ENCODE peak calls at places on chromosomes 16 and 17, in eight cellular contexts. Y, W, V, A, B, M, K and D are unnamed samples.
A peak's percentile ranks its signal among the peaks of the same experiment; 100 is the strongest.

GRCh38 chr16:23584186-23585076 is 11.7 kb downstream of the NDUFAB1 start:
- DNase-seq in Y (no peak), M (no peak), W (no peak), B (no peak), A (no peak), K (no peak), V (no peak), D (no peak)

GRCh38 chr16:10949424-10949970 is 5.1 kb downstream of the CLEC16A start:
- DNase-seq in M (peak; percentile 86), W (peak; percentile 34), B (no peak), K (no peak), V (no peak), A (no peak), Y (no peak), D (no peak)

GRCh38 chr16:79790854-79791253 is 190.3 kb upstream of the MAF start:
- DNase-seq in W (no peak), Y (no peak), V (no peak), M (no peak), A (no peak), B (no peak), K (no peak), D (no peak)

GRCh38 chr17:50719924-50720805 is 762 bp downstream of the LUC7L3 start:
- DNase-seq in V (no peak), A (no peak), W (no peak), M (no peak), B (no peak), K (no peak), Y (no peak), D (no peak)

GRCh38 chr16:85935957-85936760 is 37.2 kb downstream of the IRF8 start:
- DNase-seq in W (no peak), Y (peak; percentile 43), A (no peak), K (no peak), B (no peak), M (no peak), V (no peak), D (no peak)

GRCh38 chr16:14050297-14051027 is 20.7 kb upstream of the MRTFB start:
- DNase-seq in V (peak; percentile 56), W (no peak), K (no peak), M (peak; percentile 96), A (peak; percentile 48), Y (no peak), B (peak; percentile 71), D (no peak)

GRCh38 chr16:73527191-73527590 is 479.3 kb upstream of the ZFHX3 start:
- DNase-seq in B (no peak), A (no peak), W (no peak), K (no peak), V (no peak), Y (no peak), M (no peak), D (no peak)

GRCh38 chr17:74453665-74454196 is 12.7 kb upstream of the CD300A start:
- DNase-seq in V (no peak), M (no peak), A (peak; percentile 98), B (no peak), K (no peak), W (no peak), Y (no peak), D (no peak)

GRCh38 chr16:2150418-2151187 is 2.2 kb downstream of the RAB26 start:
- DNase-seq in A (peak; percentile 66), Y (peak; percentile 57), K (no peak), W (peak; percentile 73), M (peak; percentile 80), B (no peak), V (no peak), D (no peak)

GRCh38 chr16:27256861-27257260 is 11.7 kb downstream of the NSMCE1 start:
- DNase-seq in W (no peak), B (no peak), A (no peak), M (no peak), V (no peak), K (no peak), Y (no peak), D (no peak)

GRCh38 chr16:2213817-2214720 is 571 bp downstream of the PGP start:
- DNase-seq in Y (no peak), W (no peak), A (no peak), K (no peak), B (no peak), V (no peak), M (peak; percentile 40), D (no peak)

GRCh38 chr16:20753727-20754126 is 10.1 kb upstream of the ACSM3 start:
- DNase-seq in W (no peak), V (no peak), K (no peak), Y (no peak), A (no peak), B (no peak), M (no peak), D (no peak)

GRCh38 chr16:2296662-2297505 is 29.0 kb upstream of the RNPS1 start:
- DNase-seq in K (no peak), V (no peak), B (no peak), M (peak; percentile 74), Y (peak; percentile 32), A (peak; percentile 22), W (peak; percentile 44), D (peak; percentile 45)

GRCh38 chr17:76820523-76820922 is 47.7 kb upstream of the MGAT5B start:
- DNase-seq in A (no peak), M (no peak), K (no peak), Y (no peak), V (no peak), W (no peak), B (no peak), D (no peak)

GRCh38 chr17:82429824-82430223 is 11.4 kb upstream of the OGFOD3 start:
- DNase-seq in K (no peak), B (no peak), A (no peak), W (no peak), V (no peak), Y (no peak), M (no peak), D (no peak)

GRCh38 chr17:82419471-82419995 is 1.1 kb upstream of the OGFOD3 start:
- DNase-seq in M (no peak), K (no peak), V (no peak), A (no peak), B (no peak), Y (no peak), W (no peak), D (no peak)

GRCh38 chr17:82424001-82424862 is 5.8 kb upstream of the OGFOD3 start:
- DNase-seq in A (no peak), V (no peak), B (no peak), Y (peak; percentile 70), W (peak; percentile 61), M (peak; percentile 86), K (peak; percentile 55), D (peak; percentile 33)

GRCh38 chr17:82428546-82428945 is 10.2 kb upstream of the OGFOD3 start:
- DNase-seq in K (no peak), B (no peak), Y (no peak), W (no peak), V (no peak), A (no peak), M (no peak), D (no peak)

DNA sequence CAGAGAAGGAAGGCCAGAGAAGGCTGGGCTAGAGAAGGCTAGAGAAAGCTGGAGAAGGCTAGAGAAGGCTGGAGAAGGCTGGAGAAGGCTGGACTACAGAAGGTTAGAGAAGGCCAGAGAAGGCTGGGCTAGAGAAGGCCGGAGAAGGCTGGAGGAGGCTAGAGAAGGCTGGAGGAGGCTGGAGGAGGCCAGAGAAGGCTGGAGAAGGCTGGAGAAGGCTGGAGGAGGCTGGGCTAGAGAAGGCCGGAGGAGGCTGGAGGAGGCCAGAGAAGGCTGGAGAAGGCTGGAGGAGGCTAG is 6.4 kb upstream of the OGFOD3 start:
- DNase-seq in Y (no peak), K (no peak), V (no peak), A (no peak), M (no peak), B (no peak), W (no peak), D (no peak)
- TF ChIP-seq CTCF in Y (no peak), K (peak; percentile 1), V (no peak), A (no peak), M (no peak), B (no peak), W (no peak), D (no peak)

GRCh38 chr16:30137897-30138296 is 14.9 kb upstream of the MAPK3 start:
- DNase-seq in V (no peak), K (no peak), B (no peak), M (no peak), Y (no peak), A (no peak), W (no peak), D (peak; percentile 17)
- H3K4me3 ChIP-seq in V (no peak overlapping the region), K (no peak overlapping the region), B (no peak overlapping the region), M (no peak overlapping the region), Y (no peak overlapping the region), A (no peak overlapping the region), W (no peak overlapping the region), D (no peak overlapping the region)

GRCh38 chr16:472199-472504 is 46.7 kb downstream of the RAB11FIP3 start:
- DNase-seq in V (no peak), M (no peak), Y (no peak), B (no peak), A (no peak), K (no peak), W (no peak), D (no peak)

GRCh38 chr16:471353-472198 is 46.1 kb downstream of the RAB11FIP3 start:
- DNase-seq in Y (no peak), A (no peak), V (no peak), B (peak; percentile 32), K (no peak), W (no peak), M (peak; percentile 76), D (peak; percentile 76)

GRCh38 chr16:466651-467050 is 41.2 kb downstream of the RAB11FIP3 start:
- DNase-seq in M (no peak), A (no peak), Y (no peak), K (no peak), B (no peak), V (no peak), W (no peak), D (no peak)

GRCh38 chr16:470418-470817 is 45.0 kb downstream of the RAB11FIP3 start:
- DNase-seq in M (no peak), K (no peak), A (no peak), W (no peak), V (no peak), Y (no peak), B (no peak), D (no peak)

DNA sequence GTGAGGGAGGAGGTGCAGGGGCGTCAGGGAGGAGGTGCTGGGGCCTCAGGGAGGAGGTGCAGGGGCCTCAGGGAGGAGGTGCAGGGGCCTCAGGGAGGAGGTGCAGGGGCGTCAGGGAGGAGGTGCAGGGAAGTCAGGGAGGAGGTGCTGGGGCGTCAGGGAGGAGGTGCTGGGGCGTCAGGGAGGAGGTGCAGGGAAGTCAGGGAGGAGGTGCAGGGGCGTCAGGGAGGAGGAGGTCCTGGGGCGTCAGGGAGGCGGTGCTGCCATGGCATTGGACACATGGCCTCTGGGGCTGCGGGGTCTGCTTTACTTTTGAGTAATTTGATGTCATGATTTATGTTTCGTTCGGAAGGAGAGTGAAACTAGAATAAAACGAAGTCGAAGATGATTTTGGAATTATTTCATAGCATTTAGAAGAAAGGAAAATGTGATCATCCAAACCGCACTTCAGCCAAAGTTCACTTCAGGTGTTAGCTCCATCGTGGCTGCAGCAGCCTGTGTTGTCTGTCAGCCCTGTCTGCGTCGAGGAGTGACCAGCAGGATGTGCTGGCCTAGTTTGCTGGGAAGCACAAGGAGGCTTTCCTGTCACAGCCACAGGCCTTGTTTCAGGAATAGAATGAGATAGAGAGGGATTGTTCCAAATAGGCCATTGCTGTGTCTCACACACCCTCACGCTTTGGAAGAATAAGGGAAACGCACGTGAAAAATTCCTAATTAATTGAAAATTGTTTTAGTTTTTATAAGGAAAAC is 42.8 kb downstream of the RAB11FIP3 start:
- DNase-seq in W (no peak), B (no peak), Y (no peak), V (no peak), M (peak; percentile 55), A (no peak), K (no peak), D (no peak)
- TF ChIP-seq CTCF in W (no peak), B (no peak), Y (no peak), V (no peak), M (no peak), A (no peak), K (no peak), D (no peak)

GRCh38 chr17:15261818-15262290 is 3.3 kb downstream of the PMP22 start:
- DNase-seq in B (no peak), K (peak; percentile 49), W (no peak), M (peak; percentile 24), A (peak; percentile 42), Y (peak; percentile 40), V (no peak), D (no peak)
- H3K4me3 ChIP-seq in B (peak overlapping the region; percentile 51), K (peak overlapping the region; percentile 89), W (peak overlapping the region; percentile 76), M (peak overlapping the region; percentile 76), A (peak overlapping the region; percentile 70), Y (peak overlapping the region; percentile 21), V (peak overlapping the region; percentile 68), D (peak overlapping the region; percentile 93)